ENCODE peak calls at places on chromosomes 2 and 18, in five cellular contexts. H, U, R, N and V are unnamed samples.

GRCh38 chr2:20666364-20667150 is at the start of gene GDF7:
- DNase-seq in H (peak), U (no peak), R (no peak), N (no peak), V (no peak)

GRCh38 chr2:151775057-151775740 is 40.9 kb upstream of the NEB start:
- DNase-seq in H (no peak), U (peak), R (no peak), N (no peak), V (peak)

GRCh38 chr18:13796515-13796914 is 27.4 kb upstream of the MC5R start:
- DNase-seq in H (no peak), U (no peak), R (no peak), N (no peak), V (no peak)

GRCh38 chr2:230327418-230328154 is 593 bp downstream of the SP140L start:
- DNase-seq in H (peak), U (no peak), R (no peak), N (no peak), V (peak)

GRCh38 chr18:63322908-63323634 is 3.5 kb upstream of the BCL2 start:
- DNase-seq in H (peak), U (peak), R (no peak), N (peak), V (peak)

GRCh38 chr2:46029332-46029811 is 267.8 kb upstream of the EPAS1 start:
- DNase-seq in H (no peak), U (peak), R (peak), N (no peak), V (no peak)

GRCh38 chr2:96113951-96114350 is 2.4 kb downstream of the ADRA2B start:
- DNase-seq in H (no peak), U (no peak), R (peak), N (no peak), V (no peak)

GRCh38 chr2:598043-598802 is 79.0 kb downstream of the TMEM18 start:
- DNase-seq in H (no peak), U (no peak), R (no peak), N (no peak), V (no peak)

GRCh38 chr2:60555794-60556161 is 2.3 kb upstream of the BCL11A start:
- DNase-seq in H (no peak), U (no peak), R (no peak), N (no peak), V (peak)

GRCh38 chr2:148586528-148587128 is 57.9 kb upstream of the EPC2 start:
- DNase-seq in H (no peak), U (no peak), R (no peak), N (no peak), V (no peak)

GRCh38 chr2:191479680-191480023 is 198.3 kb upstream of the NABP1 start:
- DNase-seq in H (peak), U (no peak), R (no peak), N (no peak), V (no peak)

GRCh38 chr18:78911751-78912283 is 67.8 kb upstream of the SALL3 start:
- DNase-seq in H (no peak), U (no peak), R (no peak), N (no peak), V (no peak)

GRCh38 chr2:106030287-106031268 is 163.5 kb downstream of the UXS1 start:
- DNase-seq in H (peak), U (peak), R (peak), N (peak), V (no peak)

GRCh38 chr18:56321470-56321869 is 316.9 kb downstream of the TXNL1 start:
- DNase-seq in H (no peak), U (peak), R (peak), N (no peak), V (no peak)

GRCh38 chr18:13303761-13304364 is 85.3 kb downstream of the LDLRAD4 start:
- DNase-seq in H (no peak), U (no peak), R (no peak), N (no peak), V (no peak)

GRCh38 chr2:161237397-161238263 is 70.6 kb upstream of the PSMD14 start:
- DNase-seq in H (peak), U (peak), R (peak), N (no peak), V (no peak)

GRCh38 chr18:4510709-4511108 is 55.6 kb upstream of the DLGAP1 start:
- DNase-seq in H (peak), U (peak), R (no peak), N (no peak), V (peak)

GRCh38 chr18:48002933-48003365 is 72.5 kb upstream of the SMAD2 start:
- DNase-seq in H (no peak), U (peak), R (peak), N (peak), V (no peak)